ENCODE peak calls at places on chromosomes 7 and 10, in ten cellular contexts. F is left ventricle myocardium inferior, B is vagina, J is astrocyte, Q is tibial artery, L is lower lobe of right lung, P is uterus, V is heart right ventricle, I is cardiac muscle cell, C is mucosa of descending colon. X is an unnamed sample.

GRCh38 chr10:69414036-69415018 is 2.4 kb downstream of the TACR2 start:
- DNase-seq in P (no peak), F (no peak), J (no peak), B (no peak), I (no peak), V (no peak), C (no peak), L (no peak), Q (no peak), X (no peak)

GRCh38 chr7:130732980-130733865 is 784 bp downstream of the KLF14 start:
- DNase-seq in J (no peak), V (no peak), P (peak; percentile 18), L (peak; percentile 50), F (peak; percentile 14), B (no peak), Q (no peak), C (peak; percentile 57), I (no peak), X (peak; percentile 65)

GRCh38 chr10:76352300-76352699 is 920.9 kb downstream of the LRMDA start:
- DNase-seq in I (peak; percentile 76), C (no peak), L (no peak), B (no peak), P (no peak), F (no peak), V (no peak), J (peak; percentile 89), Q (no peak), X (no peak)

GRCh38 chr10:110457851-110458582 is 39.7 kb upstream of the DUSP5 start:
- DNase-seq in B (no peak), C (no peak), Q (no peak), J (no peak), F (no peak), L (no peak), I (no peak), P (no peak), V (no peak), X (no peak)

GRCh38 chr10:34121974-34122282 is 693.2 kb downstream of the PARD3 start:
- DNase-seq in C (no peak), F (no peak), L (no peak), Q (no peak), B (no peak), P (no peak), J (peak; percentile 78), I (peak; percentile 70), V (no peak), X (no peak)

GRCh38 chr10:130866857-130867256 is 444.7 kb downstream of the TCERG1L start:
- DNase-seq in C (no peak), B (no peak), P (no peak), I (no peak), F (no peak), V (no peak), Q (no peak), L (no peak), J (no peak), X (no peak)

GRCh38 chr7:27183682-27184341 is 1.2 kb downstream of the HOXA11 start:
- DNase-seq in B (no peak), I (no peak), J (no peak), L (no peak), F (no peak), C (peak; percentile 56), V (no peak), P (peak; percentile 22), Q (peak; percentile 23), X (no peak)

GRCh38 chr7:34823650-34824258 is 165.7 kb downstream of the NPSR1 start:
- DNase-seq in Q (no peak), V (peak; percentile 20), L (no peak), F (peak; percentile 15), B (no peak), C (peak; percentile 48), J (peak; percentile 17), P (no peak), I (peak; percentile 64), X (peak; percentile 72)

GRCh38 chr7:46583606-46584005 is 662.5 kb upstream of the IGFBP3 start:
- DNase-seq in C (no peak), J (peak; percentile 14), Q (no peak), F (no peak), V (no peak), L (no peak), I (no peak), P (no peak), B (no peak), X (no peak)

GRCh38 chr7:127245582-127245981 is 7.2 kb downstream of the GRM8 start:
- DNase-seq in V (no peak), J (no peak), B (no peak), I (no peak), L (no peak), Q (no peak), F (no peak), P (no peak), C (no peak), X (no peak)

GRCh38 chr7:12434012-12434642 is 30.5 kb upstream of the VWDE start:
- DNase-seq in F (no peak), C (no peak), B (no peak), V (no peak), L (no peak), Q (no peak), I (peak; percentile 2), J (no peak), P (no peak), X (no peak)

GRCh38 chr7:12440229-12440628 is 36.6 kb upstream of the VWDE start:
- DNase-seq in Q (no peak), F (no peak), I (no peak), L (no peak), C (no peak), J (no peak), B (no peak), P (no peak), V (no peak), X (no peak)

GRCh38 chr7:12431886-12432285 is 28.2 kb upstream of the VWDE start:
- DNase-seq in V (no peak), F (no peak), P (no peak), B (no peak), C (no peak), J (no peak), L (no peak), Q (no peak), I (no peak), X (no peak)

GRCh38 chr7:12436896-12437535 is 33.4 kb upstream of the VWDE start:
- DNase-seq in I (peak; percentile 5), F (no peak), P (no peak), C (no peak), Q (no peak), B (no peak), L (no peak), J (peak; percentile 57), V (no peak), X (no peak)

DNA sequence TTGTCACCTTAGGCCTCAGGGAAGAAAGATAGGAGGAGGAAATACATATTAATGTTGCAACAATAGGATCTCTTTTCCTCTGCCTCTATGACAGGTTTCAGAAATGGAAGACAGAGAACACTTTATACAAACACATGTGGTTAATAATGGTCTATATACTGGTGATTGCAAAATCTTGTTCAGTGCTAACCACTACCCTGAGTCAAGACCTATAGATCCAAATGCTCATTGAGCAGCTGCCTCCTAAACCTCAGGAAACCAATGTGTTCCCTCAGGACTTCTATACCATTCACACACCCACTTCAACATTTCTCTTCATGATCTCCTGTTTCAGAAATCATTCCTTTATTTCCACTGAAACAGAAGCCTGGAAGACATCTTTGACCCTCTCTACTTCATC is 32.5 kb upstream of the VWDE start:
- DNase-seq in P (no peak), B (no peak), L (no peak), J (no peak), F (no peak), Q (no peak), V (no peak), I (no peak), C (no peak), X (no peak)
- H3K4me3 ChIP-seq in P (no peak overlapping the region), B (no peak overlapping the region), L (no peak overlapping the region), J (no peak overlapping the region), F (no peak overlapping the region), Q (no peak overlapping the region), V (no peak overlapping the region), I (no peak overlapping the region), C (no peak overlapping the region), X (no peak overlapping the region)

GRCh38 chr7:151425670-151426075 is 14.3 kb downstream of the CRYGN start:
- DNase-seq in L (no peak), I (peak; percentile 86), C (no peak), F (no peak), Q (no peak), V (no peak), B (no peak), J (peak; percentile 78), P (no peak), X (no peak)
- TF ChIP-seq CTCF in L (no peak), I (no peak), C (no peak), F (no peak), Q (no peak), V (no peak), B (no peak), J (no peak), P (no peak), X (no peak)

DNA sequence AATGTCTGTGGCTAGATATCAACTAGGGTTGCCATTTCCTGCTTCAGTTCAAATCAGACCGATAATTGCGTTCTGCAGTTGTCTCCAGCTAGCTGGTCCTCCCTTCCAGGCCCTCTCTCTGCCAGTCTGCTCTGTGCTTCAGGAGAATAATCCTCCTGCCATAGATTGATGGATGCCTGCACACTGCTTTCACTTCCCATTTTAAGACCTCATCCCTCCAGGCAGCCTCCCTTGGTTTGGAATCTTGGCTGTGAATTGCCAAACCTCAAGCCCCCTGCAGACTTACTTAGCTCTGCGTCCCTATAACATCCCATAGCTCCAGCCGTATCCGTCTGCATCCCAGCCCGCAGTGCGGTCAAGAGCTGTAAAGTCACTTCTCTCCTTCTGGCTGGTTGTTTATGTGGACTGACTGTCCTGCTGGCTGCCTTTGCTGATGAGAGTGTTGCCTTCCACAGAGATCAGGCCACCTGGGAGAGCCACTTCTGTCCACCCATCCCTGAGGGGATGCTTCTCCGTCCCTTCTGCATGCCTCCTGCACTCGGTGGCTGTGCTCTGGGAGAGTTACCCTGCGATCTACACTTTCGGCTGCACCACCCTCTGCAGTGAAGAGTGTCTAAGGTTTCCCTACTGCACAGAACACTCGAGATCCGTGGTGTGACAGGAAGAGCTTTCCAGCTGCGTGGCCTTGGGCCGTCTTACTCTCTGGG is 22.4 kb upstream of the KLF6 start:
- DNase-seq in V (no peak), I (no peak), F (no peak), L (no peak), P (no peak), B (peak; percentile 86), Q (no peak), J (no peak), C (peak; percentile 46), X (no peak)
- H3K4me1 ChIP-seq in V (peaks cover 97% of the 10 kb centered on the region), I (peaks cover 34% of the 10 kb centered on the region), F (peaks cover 100% of the 10 kb centered on the region), L (peaks cover 87% of the 10 kb centered on the region), P (no peaks in the 10 kb centered on the region), B (peaks cover 79% of the 10 kb centered on the region), Q (no peaks in the 10 kb centered on the region), J (peaks cover 73% of the 10 kb centered on the region), C (peaks cover 61% of the 10 kb centered on the region), X (peaks cover 22% of the 10 kb centered on the region)

DNA sequence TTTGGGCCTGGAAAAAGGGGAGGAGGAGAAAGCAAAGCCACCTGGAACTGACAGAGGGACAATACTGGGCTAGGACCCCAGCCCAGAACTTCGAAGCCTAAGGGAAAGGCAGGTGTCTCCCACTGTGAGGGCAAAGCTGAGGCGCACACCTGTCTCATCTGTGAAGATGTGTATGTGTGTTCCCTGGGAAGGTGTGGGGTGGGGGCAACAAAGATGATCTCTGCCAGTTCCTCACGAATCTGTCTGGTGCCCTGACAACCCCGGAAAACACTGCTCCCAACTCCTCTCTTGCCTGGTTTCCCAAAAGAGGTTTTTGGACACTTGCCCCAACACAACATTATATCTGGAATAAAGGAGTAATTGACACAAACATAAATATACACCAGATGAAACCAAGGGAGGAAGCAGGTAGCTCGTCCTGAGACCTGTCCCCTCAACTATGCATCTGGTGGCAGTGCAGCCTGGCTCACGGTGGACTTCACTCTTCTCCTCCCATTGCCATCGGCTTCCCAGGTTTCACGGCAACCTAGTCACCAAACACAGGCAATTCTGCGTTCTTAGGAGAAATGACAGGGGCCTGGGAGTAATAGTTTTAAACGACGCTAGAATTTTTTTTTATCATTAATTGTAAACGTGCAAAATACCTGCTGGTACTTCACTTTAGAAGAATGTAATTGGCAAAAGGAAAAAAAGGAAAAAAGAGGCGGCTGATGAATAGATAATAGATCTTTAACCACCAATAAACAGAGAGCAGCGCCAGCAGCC is 1.7 kb upstream of the EMX2 start:
- DNase-seq in C (no peak), B (no peak), P (no peak), V (no peak), L (no peak), F (no peak), I (no peak), J (no peak), Q (no peak), X (no peak)
- H3K4me3 ChIP-seq in C (no peak overlapping the region), B (peak overlapping the region; percentile 54), P (peak overlapping the region; percentile 60), V (no peak overlapping the region), L (no peak overlapping the region), F (no peak overlapping the region), I (no peak overlapping the region), J (no peak overlapping the region), Q (peak overlapping the region; percentile 68), X (peak overlapping the region; percentile 80)